ENCODE peak calls at places on chromosomes 11 and 22, in five cellular contexts. One of them, this sample, is unnamed.
A peak's percentile ranks its signal among the peaks of the same experiment; 100 is the strongest.

GRCh38 chr11:110059706-110060430 is 33.3 kb upstream of the ZC3H12C start:
- DNase-seq in tibial nerve: no peak
- DNase-seq in fibroblast of the aortic adventitia: peak; percentile 59
- DNase-seq in fibroblast of mammary gland: no peak
- DNase-seq in A549: no peak
- DNase-seq in this sample: no peak

GRCh38 chr22:48258841-48259240 is 1496.4 kb downstream of the TBC1D22A start:
- DNase-seq in tibial nerve: no peak
- DNase-seq in fibroblast of the aortic adventitia: no peak
- DNase-seq in fibroblast of mammary gland: no peak
- DNase-seq in A549: no peak
- DNase-seq in this sample: no peak

GRCh38 chr11:125778728-125779127 is at the start of gene PATE2:
- DNase-seq in tibial nerve: no peak
- DNase-seq in fibroblast of the aortic adventitia: no peak
- DNase-seq in fibroblast of mammary gland: no peak
- DNase-seq in A549: no peak
- DNase-seq in this sample: no peak

GRCh38 chr11:95994340-95994728 is 70.4 kb upstream of the MTMR2 start:
- DNase-seq in tibial nerve: no peak
- DNase-seq in fibroblast of the aortic adventitia: no peak
- DNase-seq in fibroblast of mammary gland: no peak
- DNase-seq in A549: no peak
- DNase-seq in this sample: no peak

GRCh38 chr11:61392991-61393595 is 706 bp downstream of the TMEM216 start:
- DNase-seq in tibial nerve: no peak
- DNase-seq in fibroblast of the aortic adventitia: peak; percentile 33
- DNase-seq in fibroblast of mammary gland: peak; percentile 21
- DNase-seq in A549: peak; percentile 35
- DNase-seq in this sample: no peak

GRCh38 chr22:41917906-41918791 is 3.3 kb upstream of the SHISA8 start:
- DNase-seq in tibial nerve: no peak
- DNase-seq in fibroblast of the aortic adventitia: peak; percentile 58
- DNase-seq in fibroblast of mammary gland: peak; percentile 48
- DNase-seq in A549: no peak
- DNase-seq in this sample: no peak

GRCh38 chr11:115170133-115170815 is 333.9 kb downstream of the CADM1 start:
- DNase-seq in tibial nerve: no peak
- DNase-seq in fibroblast of the aortic adventitia: peak; percentile 10
- DNase-seq in fibroblast of mammary gland: peak; percentile 22
- DNase-seq in A549: no peak
- DNase-seq in this sample: no peak

GRCh38 chr11:126824035-126824607 is 176.4 kb downstream of the KIRREL3 start:
- DNase-seq in tibial nerve: no peak
- DNase-seq in fibroblast of the aortic adventitia: no peak
- DNase-seq in fibroblast of mammary gland: no peak
- DNase-seq in A549: no peak
- DNase-seq in this sample: no peak

GRCh38 chr11:112219476-112220232 is 6.6 kb upstream of the PTS start:
- DNase-seq in tibial nerve: no peak
- DNase-seq in fibroblast of the aortic adventitia: peak; percentile 91
- DNase-seq in fibroblast of mammary gland: peak; percentile 82
- DNase-seq in A549: peak; percentile 39
- DNase-seq in this sample: peak; percentile 27

GRCh38 chr11:123856444-123856843 is 29.0 kb downstream of the TMEM225 start:
- DNase-seq in tibial nerve: no peak
- DNase-seq in fibroblast of the aortic adventitia: no peak
- DNase-seq in fibroblast of mammary gland: no peak
- DNase-seq in A549: no peak
- DNase-seq in this sample: no peak

GRCh38 chr11:2150206-2150847 is 10.7 kb downstream of the INS start:
- DNase-seq in tibial nerve: no peak
- DNase-seq in fibroblast of the aortic adventitia: peak; percentile 60
- DNase-seq in fibroblast of mammary gland: peak; percentile 47
- DNase-seq in A549: peak; percentile 55
- DNase-seq in this sample: no peak

GRCh38 chr11:554824-555499 is 5.6 kb downstream of the LMNTD2 start:
- DNase-seq in tibial nerve: no peak
- DNase-seq in fibroblast of the aortic adventitia: no peak
- DNase-seq in fibroblast of mammary gland: peak; percentile 22
- DNase-seq in A549: peak; percentile 69
- DNase-seq in this sample: peak; percentile 45

GRCh38 chr11:59918987-59919589 is 19.1 kb upstream of the OOSP1 start:
- DNase-seq in tibial nerve: no peak
- DNase-seq in fibroblast of the aortic adventitia: peak; percentile 45
- DNase-seq in fibroblast of mammary gland: peak; percentile 23
- DNase-seq in A549: peak; percentile 15
- DNase-seq in this sample: peak; percentile 27

GRCh38 chr22:32544953-32545558 is 70.4 kb downstream of the FBXO7 start:
- DNase-seq in tibial nerve: no peak
- DNase-seq in fibroblast of the aortic adventitia: peak; percentile 40
- DNase-seq in fibroblast of mammary gland: no peak
- DNase-seq in A549: no peak
- DNase-seq in this sample: no peak

GRCh38 chr22:49305215-49305965 is 522.3 kb downstream of the BRD1 start:
- DNase-seq in tibial nerve: no peak
- DNase-seq in fibroblast of the aortic adventitia: no peak
- DNase-seq in fibroblast of mammary gland: peak; percentile 0
- DNase-seq in A549: peak; percentile 31
- DNase-seq in this sample: no peak

GRCh38 chr11:116732740-116733385 is 39.9 kb downstream of the BUD13 start:
- DNase-seq in tibial nerve: no peak
- DNase-seq in fibroblast of the aortic adventitia: peak; percentile 70
- DNase-seq in fibroblast of mammary gland: peak; percentile 71
- DNase-seq in A549: peak; percentile 67
- DNase-seq in this sample: peak; percentile 75

GRCh38 chr11:94603587-94603986 is 36.4 kb downstream of the PIWIL4 start:
- DNase-seq in tibial nerve: no peak
- DNase-seq in fibroblast of the aortic adventitia: no peak
- DNase-seq in fibroblast of mammary gland: no peak
- DNase-seq in A549: no peak
- DNase-seq in this sample: no peak

GRCh38 chr11:69080361-69080973 is 31.7 kb downstream of the TPCN2 start:
- DNase-seq in tibial nerve: no peak
- DNase-seq in fibroblast of the aortic adventitia: no peak
- DNase-seq in fibroblast of mammary gland: peak; percentile 26
- DNase-seq in A549: no peak
- DNase-seq in this sample: no peak

GRCh38 chr11:70511345-70511744 is 113.0 kb downstream of the CTTN start:
- DNase-seq in tibial nerve: no peak
- DNase-seq in fibroblast of the aortic adventitia: no peak
- DNase-seq in fibroblast of mammary gland: no peak
- DNase-seq in A549: no peak
- DNase-seq in this sample: no peak

GRCh38 chr11:93939084-93939780 is 81.9 kb upstream of the HEPHL1 start:
- DNase-seq in tibial nerve: no peak
- DNase-seq in fibroblast of the aortic adventitia: peak; percentile 57
- DNase-seq in fibroblast of mammary gland: peak; percentile 55
- DNase-seq in A549: no peak
- DNase-seq in this sample: no peak

GRCh38 chr22:17807571-17808410 is 33.5 kb upstream of the BID start:
- DNase-seq in tibial nerve: no peak
- DNase-seq in fibroblast of the aortic adventitia: peak; percentile 7
- DNase-seq in fibroblast of mammary gland: no peak
- DNase-seq in A549: no peak
- DNase-seq in this sample: no peak

GRCh38 chr11:68840661-68841653 is 759 bp downstream of the CPT1A start:
- DNase-seq in tibial nerve: peak; percentile 29
- DNase-seq in fibroblast of the aortic adventitia: peak; percentile 63
- DNase-seq in fibroblast of mammary gland: peak; percentile 40
- DNase-seq in A549: no peak
- DNase-seq in this sample: no peak

GRCh38 chr11:64969209-64969608 is 2.7 kb downstream of the MAJIN start:
- DNase-seq in tibial nerve: no peak
- DNase-seq in fibroblast of the aortic adventitia: peak; percentile 6
- DNase-seq in fibroblast of mammary gland: peak; percentile 36
- DNase-seq in A549: no peak
- DNase-seq in this sample: no peak

GRCh38 chr11:35177370-35177769 is 38.4 kb downstream of the CD44 start:
- DNase-seq in tibial nerve: no peak
- DNase-seq in fibroblast of the aortic adventitia: no peak
- DNase-seq in fibroblast of mammary gland: no peak
- DNase-seq in A549: no peak
- DNase-seq in this sample: no peak

GRCh38 chr11:122556605-122557004 is 98.9 kb upstream of the UBASH3B start:
- DNase-seq in tibial nerve: no peak
- DNase-seq in fibroblast of the aortic adventitia: peak; percentile 5
- DNase-seq in fibroblast of mammary gland: no peak
- DNase-seq in A549: no peak
- DNase-seq in this sample: no peak

GRCh38 chr11:119222308-119222707 is 16.2 kb downstream of the CBL start:
- DNase-seq in tibial nerve: no peak
- DNase-seq in fibroblast of the aortic adventitia: peak; percentile 74
- DNase-seq in fibroblast of mammary gland: peak; percentile 69
- DNase-seq in A549: no peak
- DNase-seq in this sample: no peak

GRCh38 chr11:113730887-113731726 is 25.0 kb upstream of the TMPRSS5 start:
- DNase-seq in tibial nerve: no peak
- DNase-seq in fibroblast of the aortic adventitia: peak; percentile 76
- DNase-seq in fibroblast of mammary gland: peak; percentile 66
- DNase-seq in A549: peak; percentile 5
- DNase-seq in this sample: no peak

GRCh38 chr22:30305906-30306628 is 16.8 kb upstream of the CASTOR1 start:
- DNase-seq in tibial nerve: no peak
- DNase-seq in fibroblast of the aortic adventitia: no peak
- DNase-seq in fibroblast of mammary gland: no peak
- DNase-seq in A549: no peak
- DNase-seq in this sample: no peak

GRCh38 chr11:45086526-45086925 is 59.9 kb upstream of the PRDM11 start:
- DNase-seq in tibial nerve: no peak
- DNase-seq in fibroblast of the aortic adventitia: no peak
- DNase-seq in fibroblast of mammary gland: no peak
- DNase-seq in A549: no peak
- DNase-seq in this sample: no peak

GRCh38 chr11:45079943-45080719 is 66.3 kb upstream of the PRDM11 start:
- DNase-seq in tibial nerve: no peak
- DNase-seq in fibroblast of the aortic adventitia: no peak
- DNase-seq in fibroblast of mammary gland: no peak
- DNase-seq in A549: no peak
- DNase-seq in this sample: no peak

GRCh38 chr11:45085657-45086501 is 60.6 kb upstream of the PRDM11 start:
- DNase-seq in tibial nerve: no peak
- DNase-seq in fibroblast of the aortic adventitia: no peak
- DNase-seq in fibroblast of mammary gland: no peak
- DNase-seq in A549: no peak
- DNase-seq in this sample: no peak

GRCh38 chr11:45082744-45083543 is 63.5 kb upstream of the PRDM11 start:
- DNase-seq in tibial nerve: no peak
- DNase-seq in fibroblast of the aortic adventitia: no peak
- DNase-seq in fibroblast of mammary gland: no peak
- DNase-seq in A549: no peak
- DNase-seq in this sample: no peak

GRCh38 chr11:45083544-45084087 is 62.8 kb upstream of the PRDM11 start:
- DNase-seq in tibial nerve: no peak
- DNase-seq in fibroblast of the aortic adventitia: no peak
- DNase-seq in fibroblast of mammary gland: no peak
- DNase-seq in A549: peak; percentile 56
- DNase-seq in this sample: no peak
- TF ChIP-seq CTCF in tibial nerve: no peak
- TF ChIP-seq CTCF in fibroblast of the aortic adventitia: peak; percentile 40
- TF ChIP-seq CTCF in fibroblast of mammary gland: peak; percentile 34
- TF ChIP-seq CTCF in A549: peak; percentile 44
- TF ChIP-seq CTCF in this sample: peak; percentile 20

GRCh38 chr22:20526628-20527355 is 19.4 kb downstream of the MED15 start:
- DNase-seq in tibial nerve: no peak
- DNase-seq in fibroblast of the aortic adventitia: peak; percentile 72
- DNase-seq in fibroblast of mammary gland: peak; percentile 85
- DNase-seq in A549: no peak
- DNase-seq in this sample: no peak
- TF ChIP-seq CTCF in tibial nerve: no peak
- TF ChIP-seq CTCF in fibroblast of the aortic adventitia: no peak
- TF ChIP-seq CTCF in fibroblast of mammary gland: peak; percentile 23
- TF ChIP-seq CTCF in A549: no peak
- TF ChIP-seq CTCF in this sample: no peak

DNA sequence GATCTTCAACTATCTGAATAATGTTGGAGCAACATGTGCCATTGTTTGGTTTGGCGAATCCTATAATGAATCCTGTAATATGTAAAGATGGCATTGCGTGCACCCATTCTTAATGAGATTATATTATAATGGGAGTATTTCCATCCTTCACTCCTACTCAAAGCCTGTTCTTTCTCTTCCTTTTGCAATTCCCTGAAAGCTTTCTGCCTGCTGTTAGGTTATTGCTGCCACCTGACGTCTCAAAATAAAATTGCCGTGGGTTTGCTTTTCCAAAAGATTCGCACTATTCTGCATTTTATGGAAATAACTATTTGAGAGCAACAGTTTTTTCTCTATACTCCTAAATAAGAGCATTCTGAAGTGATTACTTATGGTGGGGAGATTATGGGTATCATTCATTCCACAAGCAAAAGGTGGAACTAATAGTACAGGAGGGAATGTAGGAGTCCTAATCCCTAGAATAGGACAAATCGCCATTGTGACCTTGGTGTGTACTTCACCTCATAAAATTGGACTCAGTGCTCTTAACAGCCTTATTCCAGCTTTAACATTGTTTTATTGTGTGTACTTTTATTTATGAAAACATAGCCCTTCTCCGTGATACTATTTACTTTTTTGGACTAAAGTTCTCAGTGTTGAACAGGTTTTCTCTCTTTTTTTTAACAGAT is 69.6 kb upstream of the ALKBH3 start:
- DNase-seq in tibial nerve: no peak
- DNase-seq in fibroblast of the aortic adventitia: peak; percentile 47
- DNase-seq in fibroblast of mammary gland: peak; percentile 20
- DNase-seq in A549: no peak
- DNase-seq in this sample: no peak
- TF ChIP-seq CTCF in tibial nerve: no peak
- TF ChIP-seq CTCF in fibroblast of the aortic adventitia: peak; percentile 64
- TF ChIP-seq CTCF in fibroblast of mammary gland: peak; percentile 38
- TF ChIP-seq CTCF in A549: peak; percentile 5
- TF ChIP-seq CTCF in this sample: no peak

GRCh38 chr22:28802595-28803087 is 2.3 kb upstream of the XBP1 start:
- DNase-seq in tibial nerve: no peak
- DNase-seq in fibroblast of the aortic adventitia: no peak
- DNase-seq in fibroblast of mammary gland: no peak
- DNase-seq in A549: no peak
- DNase-seq in this sample: no peak
- TF ChIP-seq CTCF in tibial nerve: no peak
- TF ChIP-seq CTCF in fibroblast of the aortic adventitia: no peak
- TF ChIP-seq CTCF in fibroblast of mammary gland: no peak
- TF ChIP-seq CTCF in A549: no peak
- TF ChIP-seq CTCF in this sample: no peak

This sample was measured in D721Med.